ENCODE peak calls at places on chromosomes 7 and 10, in nine cellular contexts. Z is DND-41; W is CD8-positive, alpha-beta T cell; G is pancreas; U is MM.1S; M is OCI-LY7; H is neural progenitor cell; D is AG04450; S is heart left ventricle. J is an unnamed sample.

GRCh38 chr10:70589762-70590662 is 12.5 kb downstream of the PRF1 start:
- DNase-seq in Z (peak; percentile 1), G (no peak), H (no peak), W (no peak), M (no peak), S (peak; percentile 71), D (peak; percentile 78), U (no peak), J (no peak)

GRCh38 chr7:17506090-17506489 is 207.6 kb downstream of the AHR start:
- DNase-seq in D (no peak), W (no peak), S (no peak), H (no peak), Z (no peak), M (no peak), U (peak; percentile 26), G (no peak), J (peak; percentile 77)

GRCh38 chr7:84049034-84049433 is 145.6 kb downstream of the SEMA3A start:
- DNase-seq in H (no peak), M (no peak), S (no peak), D (no peak), G (no peak), Z (no peak), W (no peak), U (no peak), J (no peak)

GRCh38 chr10:86306628-86307278 is 59.8 kb downstream of the GRID1 start:
- DNase-seq in D (no peak), G (no peak), Z (peak; percentile 63), U (peak; percentile 39), M (peak; percentile 27), W (no peak), H (peak; percentile 82), S (no peak), J (peak; percentile 20)

GRCh38 chr10:132588301-132589013 is 50.9 kb downstream of the INPP5A start:
- DNase-seq in Z (no peak), G (no peak), M (no peak), H (no peak), W (no peak), S (peak; percentile 81), D (no peak), U (no peak), J (peak; percentile 43)

GRCh38 chr7:28955356-28955722 is 2.8 kb downstream of the TRIL start:
- DNase-seq in D (no peak), Z (no peak), M (no peak), U (no peak), H (no peak), W (no peak), G (no peak), S (no peak), J (no peak)

GRCh38 chr10:70319183-70319582 is 35.4 kb upstream of the NPFFR1 start:
- DNase-seq in H (no peak), Z (no peak), S (no peak), U (peak; percentile 12), D (no peak), G (no peak), M (no peak), W (no peak), J (no peak)

GRCh38 chr10:129642427-129642826 is 175.4 kb downstream of the MGMT start:
- DNase-seq in M (no peak), Z (no peak), D (no peak), S (no peak), H (no peak), W (no peak), U (no peak), G (no peak), J (no peak)

GRCh38 chr10:18473424-18474110 is 177.8 kb downstream of the NSUN6 start:
- DNase-seq in S (peak; percentile 51), G (no peak), Z (no peak), U (no peak), H (no peak), W (no peak), M (no peak), D (peak; percentile 63), J (no peak)

GRCh38 chr10:78804356-78805032 is 264.3 kb upstream of the ZMIZ1 start:
- DNase-seq in M (no peak), Z (no peak), U (no peak), D (no peak), G (no peak), W (no peak), S (peak; percentile 53), H (no peak), J (no peak)

GRCh38 chr7:96084880-96085551 is 236.9 kb downstream of the SLC25A13 start:
- DNase-seq in M (no peak), Z (no peak), S (no peak), U (no peak), G (no peak), D (peak; percentile 18), W (no peak), H (no peak), J (no peak)

GRCh38 chr10:71621263-71621751 is 98.3 kb downstream of the C10orf105 start:
- DNase-seq in S (no peak), G (no peak), U (no peak), D (no peak), M (peak; percentile 35), W (no peak), Z (no peak), H (peak; percentile 72), J (no peak)

GRCh38 chr10:71623098-71623985 is 96.2 kb downstream of the C10orf105 start:
- DNase-seq in W (no peak), Z (peak; percentile 24), S (no peak), H (peak; percentile 64), M (peak; percentile 75), G (no peak), D (no peak), U (no peak), J (no peak)

GRCh38 chr10:71623986-71624291 is 95.6 kb downstream of the C10orf105 start:
- DNase-seq in Z (no peak), U (no peak), M (no peak), D (no peak), W (no peak), G (no peak), S (no peak), H (peak; percentile 50), J (no peak)

GRCh38 chr10:71621783-71622526 is 97.6 kb downstream of the C10orf105 start:
- DNase-seq in Z (no peak), S (no peak), D (no peak), G (no peak), M (peak; percentile 77), W (no peak), H (peak; percentile 53), U (no peak), J (no peak)

GRCh38 chr10:71622656-71623055 is 96.9 kb downstream of the C10orf105 start:
- DNase-seq in Z (no peak), D (no peak), U (no peak), G (no peak), W (no peak), M (no peak), H (no peak), S (no peak), J (no peak)
- H3K4me3 ChIP-seq in Z (no peak overlapping the region), D (no peak overlapping the region), U (no peak overlapping the region), G (no peak overlapping the region), W (no peak overlapping the region), M (peak overlapping the region; percentile 46), H (no peak overlapping the region), S (no peak overlapping the region), J (no peak overlapping the region)

DNA sequence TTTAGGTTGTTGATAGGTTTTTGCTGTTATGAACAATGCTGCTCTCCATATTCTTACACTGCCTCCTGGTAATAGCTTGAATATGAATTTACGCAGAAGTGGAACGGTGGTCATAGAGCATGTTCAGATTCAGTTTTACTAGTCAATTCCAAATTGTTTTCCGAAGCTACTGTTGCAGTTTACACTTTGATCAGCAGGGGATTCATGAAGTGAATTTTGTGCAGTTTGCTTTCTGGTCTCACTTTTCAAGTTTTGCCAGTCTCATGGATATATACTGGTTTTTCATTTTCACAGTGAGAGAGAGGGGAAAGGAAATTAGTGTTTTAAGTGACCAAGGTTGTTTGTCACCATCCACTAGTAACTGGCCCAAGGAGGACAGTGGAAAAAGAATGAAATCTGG is 171.3 kb downstream of the PRKCQ start:
- DNase-seq in M (no peak), S (no peak), G (no peak), W (no peak), U (no peak), Z (no peak), D (no peak), H (no peak), J (no peak)
- TF ChIP-seq CTCF in M (peak; percentile 22), S (no peak), G (no peak), W (no peak), U (no peak), Z (peak; percentile 28), D (peak; percentile 37), H (peak; percentile 9), J (no peak)

DNA sequence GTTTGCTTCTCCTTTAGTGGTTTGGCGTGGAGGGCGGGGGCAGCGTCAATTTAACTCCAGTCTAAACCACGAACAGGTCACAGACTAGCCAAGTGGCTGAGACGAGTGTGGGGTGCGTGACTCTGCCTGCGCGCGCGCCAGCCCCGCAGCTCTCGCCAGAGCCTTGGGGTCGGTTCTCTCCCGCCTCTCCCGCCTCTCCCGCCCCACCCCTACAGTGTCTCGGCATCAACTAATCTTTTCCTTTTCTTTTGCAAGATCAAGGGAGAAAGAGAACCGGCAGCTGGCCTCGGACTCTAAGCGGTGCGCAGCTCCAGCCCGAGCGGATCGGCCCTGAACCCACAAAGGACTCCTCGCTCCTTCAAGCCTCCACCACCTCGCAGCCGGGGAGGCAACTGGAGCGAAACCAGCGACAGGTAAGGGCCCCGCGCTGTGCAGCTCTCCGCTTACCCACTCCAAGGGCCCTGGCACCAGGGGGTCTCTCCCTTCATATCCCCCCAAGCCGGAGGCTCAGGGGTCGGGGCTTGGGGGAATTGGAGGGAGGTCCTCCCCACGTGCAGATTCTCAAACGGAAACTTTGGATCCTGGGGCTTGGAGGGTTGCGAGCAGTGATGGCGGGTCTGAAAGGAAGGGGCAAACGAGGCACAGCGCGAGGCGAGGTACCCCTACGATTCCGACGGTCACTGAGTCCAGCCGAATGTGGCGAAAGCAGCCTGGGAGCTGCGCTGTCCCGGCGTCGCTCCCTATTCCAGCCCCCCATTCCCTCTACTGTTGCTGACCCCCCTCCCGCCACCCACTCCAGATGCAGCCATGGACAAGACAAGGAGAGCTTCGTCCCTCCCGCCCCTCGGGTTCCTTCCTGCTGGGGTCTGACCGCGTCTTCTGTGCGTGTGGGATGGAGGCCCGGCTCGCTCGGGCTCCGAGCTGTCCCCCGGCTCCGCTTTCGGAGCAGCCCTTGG is 832 bp downstream of the CHRM2 start:
- DNase-seq in M (no peak), G (peak; percentile 59), D (no peak), U (no peak), W (no peak), Z (no peak), H (peak; percentile 64), S (peak; percentile 24), J (no peak)
- H3K4me3 ChIP-seq in M (no peak overlapping the region), G (no peak overlapping the region), D (peak overlapping the region; percentile 87), U (peak overlapping the region; percentile 52), W (no peak overlapping the region), Z (no peak overlapping the region), H (peak overlapping the region; percentile 55), S (peak overlapping the region; percentile 52), J (no peak overlapping the region)

DNA sequence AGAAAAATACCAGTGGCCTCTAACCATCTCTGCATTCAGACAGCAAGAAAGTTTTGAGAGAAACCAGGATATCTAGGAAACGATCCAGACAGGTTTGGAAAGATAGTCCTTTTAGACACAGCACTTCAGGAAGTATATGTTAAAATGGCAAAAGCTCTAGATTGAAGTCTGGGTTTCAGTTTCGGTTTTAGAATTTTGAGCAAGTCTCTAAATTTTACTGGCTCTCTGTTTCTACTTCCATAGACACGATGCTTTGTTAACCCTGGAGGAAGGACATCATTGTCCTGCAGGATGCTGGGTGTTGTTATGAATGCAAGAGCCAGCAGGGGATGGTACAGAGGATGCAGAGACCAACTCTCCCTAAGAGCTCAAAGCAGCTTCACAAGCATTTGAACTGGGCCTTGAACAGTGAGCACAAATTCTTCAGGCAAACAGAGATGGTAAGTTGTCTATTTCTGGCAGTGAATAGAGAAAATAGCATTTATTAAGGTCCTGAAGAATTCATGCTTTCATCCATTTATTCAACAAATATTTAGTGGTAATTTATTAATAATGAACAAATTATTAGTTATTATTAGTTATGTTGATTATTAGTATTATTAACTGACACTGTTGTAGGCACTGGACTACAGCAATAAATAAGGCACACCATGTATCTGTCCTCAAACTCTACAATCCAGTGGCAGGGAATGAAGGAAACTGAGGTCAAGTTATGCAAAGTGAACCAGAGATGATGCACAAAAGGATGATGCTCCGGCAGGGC is 152.7 kb upstream of the NRP1 start:
- DNase-seq in M (no peak), H (peak; percentile 8), G (no peak), W (no peak), S (no peak), Z (peak; percentile 18), D (no peak), U (peak; percentile 53), J (peak; percentile 18)
- TF ChIP-seq CTCF in M (no peak), H (no peak), G (no peak), W (no peak), S (no peak), Z (no peak), D (peak; percentile 50), U (no peak), J (no peak)